ENCODE peak calls at places on chromosome 7, in seven cellular contexts. One of them, this sample, is unnamed.

GRCh38 chr7:44971991-44972441 is 6.8 kb downstream of the MYO1G start:
- DNase-seq in fibroblast of the aortic adventitia: no peak
- DNase-seq in PC-3: no peak
- DNase-seq in CD8-positive, alpha-beta T cell: no peak
- DNase-seq in neural progenitor cell: no peak
- DNase-seq in astrocyte of the spinal cord: no peak
- DNase-seq in tibial nerve: no peak
- DNase-seq in this sample: no peak

GRCh38 chr7:77284633-77285032 is 85.0 kb upstream of the FGL2 start:
- DNase-seq in fibroblast of the aortic adventitia: no peak
- DNase-seq in PC-3: no peak
- DNase-seq in CD8-positive, alpha-beta T cell: no peak
- DNase-seq in neural progenitor cell: no peak
- DNase-seq in astrocyte of the spinal cord: no peak
- DNase-seq in tibial nerve: no peak
- DNase-seq in this sample: no peak

GRCh38 chr7:45130910-45131309 is 19.4 kb upstream of the TBRG4 start:
- DNase-seq in fibroblast of the aortic adventitia: no peak
- DNase-seq in PC-3: no peak
- DNase-seq in CD8-positive, alpha-beta T cell: no peak
- DNase-seq in neural progenitor cell: no peak
- DNase-seq in astrocyte of the spinal cord: no peak
- DNase-seq in tibial nerve: no peak
- DNase-seq in this sample: no peak

GRCh38 chr7:45033261-45033930 is 33.4 kb downstream of the CCM2 start:
- DNase-seq in fibroblast of the aortic adventitia: peak
- DNase-seq in PC-3: peak
- DNase-seq in CD8-positive, alpha-beta T cell: no peak
- DNase-seq in neural progenitor cell: no peak
- DNase-seq in astrocyte of the spinal cord: peak
- DNase-seq in tibial nerve: no peak
- DNase-seq in this sample: no peak

GRCh38 chr7:11591943-11592342 is 240.1 kb downstream of the THSD7A start:
- DNase-seq in fibroblast of the aortic adventitia: no peak
- DNase-seq in PC-3: no peak
- DNase-seq in CD8-positive, alpha-beta T cell: no peak
- DNase-seq in neural progenitor cell: no peak
- DNase-seq in astrocyte of the spinal cord: no peak
- DNase-seq in tibial nerve: no peak
- DNase-seq in this sample: no peak

GRCh38 chr7:103343758-103344452 is 662 bp downstream of the DNAJC2 start:
- DNase-seq in fibroblast of the aortic adventitia: peak
- DNase-seq in PC-3: peak
- DNase-seq in CD8-positive, alpha-beta T cell: no peak
- DNase-seq in neural progenitor cell: peak
- DNase-seq in astrocyte of the spinal cord: peak
- DNase-seq in tibial nerve: peak
- DNase-seq in this sample: peak

GRCh38 chr7:122686360-122686878 is 12.5 kb downstream of the RNF133 start:
- DNase-seq in fibroblast of the aortic adventitia: no peak
- DNase-seq in PC-3: no peak
- DNase-seq in CD8-positive, alpha-beta T cell: no peak
- DNase-seq in neural progenitor cell: no peak
- DNase-seq in astrocyte of the spinal cord: no peak
- DNase-seq in tibial nerve: no peak
- DNase-seq in this sample: no peak

GRCh38 chr7:2029211-2029905 is 203.4 kb downstream of the MAD1L1 start:
- DNase-seq in fibroblast of the aortic adventitia: no peak
- DNase-seq in PC-3: no peak
- DNase-seq in CD8-positive, alpha-beta T cell: no peak
- DNase-seq in neural progenitor cell: no peak
- DNase-seq in astrocyte of the spinal cord: no peak
- DNase-seq in tibial nerve: no peak
- DNase-seq in this sample: no peak

GRCh38 chr7:126424985-126425384 is 827.8 kb downstream of the GRM8 start:
- DNase-seq in fibroblast of the aortic adventitia: no peak
- DNase-seq in PC-3: no peak
- DNase-seq in CD8-positive, alpha-beta T cell: no peak
- DNase-seq in neural progenitor cell: no peak
- DNase-seq in astrocyte of the spinal cord: no peak
- DNase-seq in tibial nerve: no peak
- DNase-seq in this sample: no peak

GRCh38 chr7:137592232-137592896 is 248.8 kb upstream of the PTN start:
- DNase-seq in fibroblast of the aortic adventitia: peak
- DNase-seq in PC-3: peak
- DNase-seq in CD8-positive, alpha-beta T cell: no peak
- DNase-seq in neural progenitor cell: peak
- DNase-seq in astrocyte of the spinal cord: peak
- DNase-seq in tibial nerve: peak
- DNase-seq in this sample: no peak

GRCh38 chr7:47693161-47693740 is 111.3 kb upstream of the TNS3 start:
- DNase-seq in fibroblast of the aortic adventitia: peak
- DNase-seq in PC-3: peak
- DNase-seq in CD8-positive, alpha-beta T cell: no peak
- DNase-seq in neural progenitor cell: no peak
- DNase-seq in astrocyte of the spinal cord: no peak
- DNase-seq in tibial nerve: no peak
- DNase-seq in this sample: no peak

GRCh38 chr7:32266932-32267475 is 196.8 kb upstream of the PDE1C start:
- DNase-seq in fibroblast of the aortic adventitia: no peak
- DNase-seq in PC-3: no peak
- DNase-seq in CD8-positive, alpha-beta T cell: no peak
- DNase-seq in neural progenitor cell: peak
- DNase-seq in astrocyte of the spinal cord: no peak
- DNase-seq in tibial nerve: no peak
- DNase-seq in this sample: no peak

GRCh38 chr7:49187543-49188268 is 263.4 kb downstream of the CDC14C start:
- DNase-seq in fibroblast of the aortic adventitia: no peak
- DNase-seq in PC-3: peak
- DNase-seq in CD8-positive, alpha-beta T cell: no peak
- DNase-seq in neural progenitor cell: no peak
- DNase-seq in astrocyte of the spinal cord: no peak
- DNase-seq in tibial nerve: no peak
- DNase-seq in this sample: no peak

GRCh38 chr7:47581821-47582747 is at the start of gene TNS3:
- DNase-seq in fibroblast of the aortic adventitia: peak
- DNase-seq in PC-3: peak
- DNase-seq in CD8-positive, alpha-beta T cell: no peak
- DNase-seq in neural progenitor cell: peak
- DNase-seq in astrocyte of the spinal cord: no peak
- DNase-seq in tibial nerve: no peak
- DNase-seq in this sample: no peak

GRCh38 chr7:76383089-76383944 is 24.5 kb upstream of the YWHAG start:
- DNase-seq in fibroblast of the aortic adventitia: no peak
- DNase-seq in PC-3: no peak
- DNase-seq in CD8-positive, alpha-beta T cell: no peak
- DNase-seq in neural progenitor cell: peak
- DNase-seq in astrocyte of the spinal cord: no peak
- DNase-seq in tibial nerve: no peak
- DNase-seq in this sample: no peak

GRCh38 chr7:132752431-132752830 is 176.2 kb upstream of the PLXNA4 start:
- DNase-seq in fibroblast of the aortic adventitia: no peak
- DNase-seq in PC-3: peak
- DNase-seq in CD8-positive, alpha-beta T cell: no peak
- DNase-seq in neural progenitor cell: no peak
- DNase-seq in astrocyte of the spinal cord: peak
- DNase-seq in tibial nerve: no peak
- DNase-seq in this sample: no peak

GRCh38 chr7:132758983-132759382 is 182.7 kb upstream of the PLXNA4 start:
- DNase-seq in fibroblast of the aortic adventitia: no peak
- DNase-seq in PC-3: no peak
- DNase-seq in CD8-positive, alpha-beta T cell: no peak
- DNase-seq in neural progenitor cell: no peak
- DNase-seq in astrocyte of the spinal cord: no peak
- DNase-seq in tibial nerve: no peak
- DNase-seq in this sample: no peak

GRCh38 chr7:132756482-132756990 is 180.3 kb upstream of the PLXNA4 start:
- DNase-seq in fibroblast of the aortic adventitia: no peak
- DNase-seq in PC-3: no peak
- DNase-seq in CD8-positive, alpha-beta T cell: no peak
- DNase-seq in neural progenitor cell: no peak
- DNase-seq in astrocyte of the spinal cord: no peak
- DNase-seq in tibial nerve: no peak
- DNase-seq in this sample: no peak

GRCh38 chr7:132757778-132758177 is 181.5 kb upstream of the PLXNA4 start:
- DNase-seq in fibroblast of the aortic adventitia: no peak
- DNase-seq in PC-3: no peak
- DNase-seq in CD8-positive, alpha-beta T cell: no peak
- DNase-seq in neural progenitor cell: no peak
- DNase-seq in astrocyte of the spinal cord: peak
- DNase-seq in tibial nerve: no peak
- DNase-seq in this sample: no peak

DNA sequence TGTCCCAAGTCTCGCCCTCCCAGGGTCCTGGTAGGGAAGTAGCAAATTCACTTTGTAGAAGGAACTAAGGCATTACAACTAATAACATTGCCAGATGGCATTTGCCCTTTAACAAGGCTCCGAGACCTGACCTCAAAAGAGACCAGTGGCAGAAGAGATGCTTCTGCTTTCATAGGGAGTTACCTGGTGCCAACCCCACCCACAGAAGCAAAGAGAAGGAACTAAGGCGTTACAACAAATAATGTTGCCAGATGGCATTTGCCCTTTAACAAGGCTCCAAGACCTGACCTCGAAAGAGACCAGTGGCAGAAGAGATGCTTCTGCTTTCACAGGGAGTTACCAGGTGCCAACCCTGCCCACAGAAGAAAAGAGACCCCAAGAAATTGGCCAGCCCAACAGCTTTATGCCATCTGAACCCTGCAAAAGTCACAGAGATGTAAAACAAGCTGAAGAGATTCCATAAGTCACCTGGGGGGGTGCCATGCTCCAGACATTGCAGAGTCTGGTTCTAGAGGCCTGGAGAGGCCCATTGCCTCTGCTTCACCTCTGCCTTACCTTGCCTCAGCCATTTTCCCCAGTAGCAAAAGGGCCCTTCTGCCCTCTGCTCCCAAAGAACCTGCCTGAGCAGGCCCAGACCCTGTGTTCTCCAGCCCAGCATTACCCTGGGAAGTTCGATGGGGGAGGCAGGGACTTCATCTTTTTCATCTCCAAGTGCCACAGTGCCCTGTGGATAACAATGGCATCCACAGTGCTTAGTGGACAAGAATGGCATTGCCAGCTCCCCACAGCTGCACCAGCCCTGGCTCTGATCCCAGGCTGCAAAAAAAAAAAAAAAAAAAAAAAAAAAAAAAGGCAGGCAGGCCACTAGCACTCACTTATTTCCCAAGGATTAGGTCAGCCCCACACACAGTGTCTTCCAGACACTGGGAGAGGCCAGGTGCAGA is 179.5 kb upstream of the PLXNA4 start:
- DNase-seq in fibroblast of the aortic adventitia: no peak
- DNase-seq in PC-3: no peak
- DNase-seq in CD8-positive, alpha-beta T cell: no peak
- DNase-seq in neural progenitor cell: no peak
- DNase-seq in astrocyte of the spinal cord: peak
- DNase-seq in tibial nerve: no peak
- DNase-seq in this sample: no peak
- TF ChIP-seq CTCF in fibroblast of the aortic adventitia: peak
- TF ChIP-seq CTCF in PC-3: no peak
- TF ChIP-seq CTCF in CD8-positive, alpha-beta T cell: no peak
- TF ChIP-seq CTCF in neural progenitor cell: no peak
- TF ChIP-seq CTCF in astrocyte of the spinal cord: no peak
- TF ChIP-seq CTCF in tibial nerve: no peak
- TF ChIP-seq CTCF in this sample: no peak

DNA sequence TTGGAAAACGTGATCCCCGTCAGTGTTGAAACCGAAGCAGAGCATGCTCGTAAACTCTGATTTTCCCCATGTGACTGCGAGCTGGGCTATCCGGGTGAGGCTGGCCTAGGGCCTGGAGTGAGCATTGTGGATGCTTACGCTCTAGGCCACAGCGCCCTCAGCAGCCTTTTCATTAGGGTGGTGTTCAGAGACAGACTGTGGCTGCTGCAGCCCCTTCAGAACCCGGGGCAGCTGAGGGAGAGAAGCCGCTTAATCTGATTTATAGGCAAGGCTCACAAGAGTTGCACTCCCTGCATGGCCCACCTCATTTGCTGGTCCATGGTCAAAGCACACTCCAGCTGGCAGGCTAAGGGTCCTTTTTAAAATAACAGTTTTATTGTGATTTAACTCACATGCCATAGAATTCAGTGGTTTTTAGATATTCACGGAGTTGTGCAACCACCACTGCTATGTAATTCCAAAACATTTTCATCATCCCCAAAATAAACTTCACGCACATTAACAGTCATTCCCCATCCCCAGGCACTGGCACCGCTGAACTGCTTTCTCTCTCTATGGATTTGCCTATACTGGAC is 72.5 kb downstream of the SYPL1 start:
- DNase-seq in fibroblast of the aortic adventitia: peak
- DNase-seq in PC-3: no peak
- DNase-seq in CD8-positive, alpha-beta T cell: no peak
- DNase-seq in neural progenitor cell: peak
- DNase-seq in astrocyte of the spinal cord: peak
- DNase-seq in tibial nerve: no peak
- DNase-seq in this sample: no peak
- TF ChIP-seq CTCF in fibroblast of the aortic adventitia: no peak
- TF ChIP-seq CTCF in PC-3: no peak
- TF ChIP-seq CTCF in CD8-positive, alpha-beta T cell: no peak
- TF ChIP-seq CTCF in neural progenitor cell: peak
- TF ChIP-seq CTCF in astrocyte of the spinal cord: peak
- TF ChIP-seq CTCF in tibial nerve: no peak
- TF ChIP-seq CTCF in this sample: no peak

DNA sequence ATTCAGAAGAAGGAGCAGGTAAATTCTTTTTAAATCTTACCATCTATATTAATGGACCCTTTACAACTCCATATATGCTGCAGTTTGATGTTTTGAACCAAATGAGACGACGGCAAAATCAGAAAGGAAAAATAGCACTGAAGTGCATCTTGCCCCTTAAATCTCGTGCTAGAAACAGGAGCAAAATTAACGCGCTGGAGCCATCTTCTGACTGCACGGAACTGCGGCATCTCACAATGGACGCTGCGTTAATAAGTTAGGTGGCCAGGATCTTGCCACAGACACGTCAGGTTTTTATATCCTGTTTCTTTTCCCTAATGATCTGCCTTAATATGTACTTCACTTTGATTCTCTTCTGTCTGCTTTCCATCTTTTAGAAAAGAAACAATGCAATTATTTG is 354.5 kb downstream of the TFEC start:
- DNase-seq in fibroblast of the aortic adventitia: peak
- DNase-seq in PC-3: peak
- DNase-seq in CD8-positive, alpha-beta T cell: no peak
- DNase-seq in neural progenitor cell: peak
- DNase-seq in astrocyte of the spinal cord: peak
- DNase-seq in tibial nerve: peak
- DNase-seq in this sample: no peak
- TF ChIP-seq CTCF in fibroblast of the aortic adventitia: peak
- TF ChIP-seq CTCF in PC-3: peak
- TF ChIP-seq CTCF in CD8-positive, alpha-beta T cell: no peak
- TF ChIP-seq CTCF in neural progenitor cell: peak
- TF ChIP-seq CTCF in astrocyte of the spinal cord: peak
- TF ChIP-seq CTCF in tibial nerve: no peak
- TF ChIP-seq CTCF in this sample: no peak

DNA sequence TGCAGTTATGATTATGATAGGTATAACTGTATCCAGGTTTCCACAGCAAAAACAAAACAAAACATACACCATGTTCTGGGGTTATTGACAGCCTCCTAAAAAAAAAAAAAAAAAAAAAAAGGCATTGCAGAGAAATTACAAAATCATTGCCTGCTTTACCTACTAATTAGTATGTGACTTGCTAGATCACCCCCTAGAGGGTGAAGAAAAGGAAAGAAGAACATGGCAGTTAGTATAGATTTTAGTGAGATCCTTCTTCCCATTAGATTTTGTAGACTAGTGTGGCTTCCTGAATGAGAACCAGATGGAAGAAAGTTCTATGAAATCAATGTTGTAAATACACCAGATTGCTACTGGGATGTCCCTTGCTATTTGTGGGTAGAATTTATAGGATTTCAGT is 24.0 kb upstream of the AGBL3 start:
- DNase-seq in fibroblast of the aortic adventitia: no peak
- DNase-seq in PC-3: no peak
- DNase-seq in CD8-positive, alpha-beta T cell: no peak
- DNase-seq in neural progenitor cell: no peak
- DNase-seq in astrocyte of the spinal cord: no peak
- DNase-seq in tibial nerve: no peak
- DNase-seq in this sample: no peak
- TF ChIP-seq CTCF in fibroblast of the aortic adventitia: no peak
- TF ChIP-seq CTCF in PC-3: no peak
- TF ChIP-seq CTCF in CD8-positive, alpha-beta T cell: no peak
- TF ChIP-seq CTCF in neural progenitor cell: no peak
- TF ChIP-seq CTCF in astrocyte of the spinal cord: no peak
- TF ChIP-seq CTCF in tibial nerve: no peak
- TF ChIP-seq CTCF in this sample: no peak